ENCODE peak calls at places on chromosomes 1 and 21, in four cellular contexts. V is heart right ventricle, I is mesendoderm, S is ovary. P is an unnamed sample.

GRCh38 chr1:30033276-30034104 is 689.9 kb downstream of the MATN1 start:
- DNase-seq in S (no peak), I (no peak), V (no peak), P (no peak)

GRCh38 chr1:114134518-114134917 is 19.2 kb downstream of the SYT6 start:
- DNase-seq in S (no peak), I (no peak), V (no peak), P (no peak)

GRCh38 chr1:8259498-8260290 is 58.2 kb upstream of the SLC45A1 start:
- DNase-seq in I (peak), S (peak), V (no peak), P (no peak)

GRCh38 chr1:245986404-245987221 is 520.5 kb downstream of the SMYD3 start:
- DNase-seq in I (peak), S (no peak), V (no peak), P (peak)

GRCh38 chr1:231861541-231862481 is 235.2 kb downstream of the DISC1 start:
- DNase-seq in I (no peak), V (no peak), S (no peak), P (no peak)

GRCh38 chr1:84078108-84078823 is 65.8 kb upstream of the PRKACB start:
- DNase-seq in V (peak), I (peak), S (peak), P (peak)

GRCh38 chr1:176522310-176522846 is 59.4 kb downstream of the PAPPA2 start:
- DNase-seq in I (no peak), V (no peak), S (no peak), P (no peak)

GRCh38 chr21:34333150-34333739 is 30.6 kb upstream of the KCNE2 start:
- DNase-seq in S (no peak), I (no peak), V (no peak), P (no peak)

GRCh38 chr1:61580417-61580816 is 144.5 kb downstream of the TM2D1 start:
- DNase-seq in S (no peak), V (no peak), I (no peak), P (no peak)

GRCh38 chr1:217026506-217026905 is 303.3 kb upstream of the ESRRG start:
- DNase-seq in V (no peak), I (no peak), S (no peak), P (no peak)

GRCh38 chr1:117606608-117607261 is 887 bp downstream of the TENT5C start:
- DNase-seq in I (peak), S (peak), V (peak), P (peak)

GRCh38 chr1:15830284-15830657 is 17.2 kb upstream of the SPEN start:
- DNase-seq in V (no peak), I (no peak), S (no peak), P (no peak)

GRCh38 chr1:233217832-233218231 is 77.7 kb downstream of the PCNX2 start:
- DNase-seq in I (no peak), V (no peak), S (no peak), P (no peak)

GRCh38 chr1:194658090-194658439 is 1471.7 kb upstream of the B3GALT2 start:
- DNase-seq in I (no peak), S (no peak), V (no peak), P (no peak)

GRCh38 chr1:153688736-153689328 is 10.3 kb downstream of the NPR1 start:
- DNase-seq in I (no peak), V (no peak), S (no peak), P (no peak)

GRCh38 chr1:32052887-32053286 is 19.9 kb upstream of the TMEM39B start:
- DNase-seq in S (no peak), V (no peak), I (no peak), P (no peak)

GRCh38 chr1:171753685-171754380 is 12.0 kb upstream of the VAMP4 start:
- DNase-seq in I (no peak), V (no peak), S (no peak), P (no peak)

GRCh38 chr1:184051138-184051484 is 419 bp upstream of the TSEN15 start:
- DNase-seq in I (no peak), S (no peak), V (no peak), P (no peak)

GRCh38 chr1:153963850-153964331 is 554 bp upstream of the SLC39A1 start:
- DNase-seq in I (peak), S (peak), V (no peak), P (no peak)

GRCh38 chr1:40650075-40650474 is 15.4 kb downstream of the RIMS3 start:
- DNase-seq in S (no peak), V (no peak), I (peak), P (no peak)

GRCh38 chr1:110235839-110236682 is 25.9 kb downstream of the KCNC4 start:
- DNase-seq in V (no peak), I (peak), S (peak), P (no peak)

GRCh38 chr21:45970674-45971486 is 10.7 kb upstream of the COL6A1 start:
- DNase-seq in I (peak), S (peak), V (peak), P (peak)

GRCh38 chr1:69589799-69590198 is 22.1 kb downstream of the LRRC7 start:
- DNase-seq in I (no peak), S (no peak), V (no peak), P (no peak)

GRCh38 chr1:150366416-150367296 is 2.7 kb downstream of the RPRD2 start:
- DNase-seq in S (no peak), V (no peak), I (peak), P (peak)

GRCh38 chr1:41371630-41372599 is 10.7 kb downstream of the FOXO6 start:
- DNase-seq in S (peak), V (peak), I (peak), P (no peak)

GRCh38 chr1:31102501-31102950 is 37.0 kb upstream of the PUM1 start:
- DNase-seq in V (no peak), S (no peak), I (peak), P (no peak)

GRCh38 chr1:185063719-185064118 is 18.4 kb downstream of the RNF2 start:
- DNase-seq in I (no peak), V (no peak), S (no peak), P (no peak)

GRCh38 chr1:157993179-157994080 is at the start of gene KIRREL1:
- DNase-seq in I (peak), V (peak), S (peak), P (peak)

GRCh38 chr21:42411197-42411869 is 7.6 kb downstream of the UBASH3A start:
- DNase-seq in I (peak), S (no peak), V (no peak), P (peak)

GRCh38 chr1:161972828-161973227 is 50.8 kb downstream of the OLFML2B start:
- DNase-seq in I (no peak), S (no peak), V (no peak), P (no peak)

GRCh38 chr21:42384184-42384583 is 11.7 kb downstream of the TMPRSS3 start:
- DNase-seq in V (no peak), I (no peak), S (no peak), P (no peak)

GRCh38 chr1:26345718-26346117 is 8.2 kb downstream of the CRYBG2 start:
- DNase-seq in V (no peak), I (no peak), S (no peak), P (no peak)

GRCh38 chr1:15352122-15352957 is 57.3 kb upstream of the EFHD2 start:
- DNase-seq in S (no peak), V (no peak), I (peak), P (peak)

GRCh38 chr1:20948091-20948490 is 161.0 kb upstream of the HP1BP3 start:
- DNase-seq in S (no peak), I (peak), V (no peak), P (no peak)

GRCh38 chr1:66925944-66926343 is 1.2 kb downstream of the MIER1 start:
- DNase-seq in V (no peak), S (no peak), I (peak), P (no peak)

GRCh38 chr1:89277725-89278124 is 5.1 kb upstream of the GBP5 start:
- DNase-seq in S (no peak), I (no peak), V (no peak), P (no peak)

GRCh38 chr1:17858027-17858426 is 102.9 kb downstream of the ACTL8 start:
- DNase-seq in V (no peak), S (no peak), I (no peak), P (no peak)

GRCh38 chr1:6459850-6460265 is 6.1 kb downstream of the TNFRSF25 start:
- DNase-seq in V (no peak), I (peak), S (no peak), P (no peak)
- H3K27ac ChIP-seq in V (no peak), I (no peak), S (no peak), P (no peak)

DNA sequence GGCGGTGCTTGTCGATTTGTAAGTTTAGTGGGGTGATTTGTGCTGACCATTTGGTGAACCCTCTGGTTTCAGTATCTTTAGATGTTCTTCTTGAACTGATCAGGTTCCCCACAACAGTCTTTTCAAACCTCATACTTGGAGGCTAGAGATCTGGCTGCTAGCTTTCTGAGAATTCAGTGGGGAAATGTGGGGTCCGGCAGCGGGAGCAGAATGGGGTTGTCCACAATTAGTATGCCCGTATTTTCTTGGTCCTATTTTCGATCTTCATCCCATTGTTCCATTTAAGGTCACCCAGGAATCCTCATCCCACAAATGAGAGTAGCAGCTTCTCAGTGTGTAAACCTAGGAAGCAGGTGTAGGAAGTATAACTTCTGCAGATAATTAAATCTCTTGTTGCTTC is 10.3 kb upstream of the TPTE start:
- DNase-seq in V (no peak), I (no peak), S (no peak), P (no peak)
- H3K27ac ChIP-seq in V (no peak), I (no peak), S (no peak), P (no peak)

DNA sequence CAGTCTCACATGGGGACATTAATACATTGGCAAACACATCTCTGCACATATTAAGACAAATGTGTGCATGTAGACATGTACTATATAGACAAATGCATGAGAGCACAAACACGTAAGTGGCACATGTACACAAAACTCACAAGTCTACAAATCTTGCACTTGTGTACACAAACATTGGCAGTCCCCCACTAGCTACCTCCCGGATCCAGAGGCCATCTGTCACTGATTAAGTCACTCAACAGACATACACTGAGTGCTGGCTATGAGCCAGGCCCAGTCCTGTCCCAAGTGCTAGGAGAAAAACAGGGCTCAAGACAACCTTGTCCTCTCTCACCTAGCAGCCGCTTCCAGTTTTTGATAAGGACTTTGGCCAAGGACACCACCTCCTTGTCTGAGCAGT is 7.0 kb downstream of the TCEA3 start:
- DNase-seq in S (no peak), I (no peak), V (peak), P (peak)
- H3K27ac ChIP-seq in S (no peak), I (no peak), V (no peak), P (no peak)

DNA sequence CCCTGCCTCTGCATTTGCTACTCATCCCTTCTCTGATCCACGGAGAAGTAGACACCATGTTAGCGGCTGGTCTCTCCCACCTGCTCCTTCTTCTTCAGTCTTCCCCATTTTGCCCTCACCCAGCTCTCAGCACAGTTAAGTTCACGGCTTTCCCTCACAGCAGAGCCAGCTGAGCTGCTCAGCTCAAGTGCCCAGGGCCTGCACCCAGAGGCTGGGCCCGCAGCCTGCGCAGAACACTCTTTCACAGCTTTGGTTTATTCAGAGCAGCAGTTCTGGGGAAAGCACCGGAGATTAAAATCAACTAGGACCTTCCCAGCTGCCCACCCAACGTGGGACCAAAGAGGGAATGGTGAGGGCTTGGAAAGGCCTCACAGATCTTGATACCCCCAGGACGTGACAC is 38.3 kb upstream of the RGS16 start:
- DNase-seq in S (no peak), I (no peak), V (no peak), P (no peak)
- H3K27ac ChIP-seq in S (no peak), I (no peak), V (no peak), P (no peak)